ENCODE peak calls at places on chromosomes 7 and 10, in eight cellular contexts. One of them, this sample, is unnamed.

GRCh38 chr10:458466-458865 is 231.0 kb downstream of the DIP2C start:
- DNase-seq in mucosa of descending colon: no peak
- DNase-seq in choroid plexus epithelial cell: no peak
- DNase-seq in psoas muscle: no peak
- DNase-seq in H9: peak; percentile 26
- DNase-seq in breast epithelium: no peak
- DNase-seq in RWPE1: no peak
- DNase-seq in suprapubic skin: no peak
- DNase-seq in this sample: no peak

GRCh38 chr7:78121878-78122277 is 323.3 kb downstream of the PHTF2 start:
- DNase-seq in mucosa of descending colon: no peak
- DNase-seq in choroid plexus epithelial cell: no peak
- DNase-seq in psoas muscle: no peak
- DNase-seq in H9: no peak
- DNase-seq in breast epithelium: no peak
- DNase-seq in RWPE1: no peak
- DNase-seq in suprapubic skin: no peak
- DNase-seq in this sample: no peak

GRCh38 chr10:34143466-34143865 is 671.6 kb downstream of the PARD3 start:
- DNase-seq in mucosa of descending colon: no peak
- DNase-seq in choroid plexus epithelial cell: no peak
- DNase-seq in psoas muscle: no peak
- DNase-seq in H9: no peak
- DNase-seq in breast epithelium: no peak
- DNase-seq in RWPE1: no peak
- DNase-seq in suprapubic skin: no peak
- DNase-seq in this sample: no peak

GRCh38 chr7:133253522-133253882 is 624 bp downstream of the EXOC4 start:
- DNase-seq in mucosa of descending colon: no peak
- DNase-seq in choroid plexus epithelial cell: peak; percentile 37
- DNase-seq in psoas muscle: no peak
- DNase-seq in H9: no peak
- DNase-seq in breast epithelium: no peak
- DNase-seq in RWPE1: no peak
- DNase-seq in suprapubic skin: no peak
- DNase-seq in this sample: no peak

GRCh38 chr7:155398944-155399343 is 59.0 kb upstream of the EN2 start:
- DNase-seq in mucosa of descending colon: peak; percentile 47
- DNase-seq in choroid plexus epithelial cell: no peak
- DNase-seq in psoas muscle: peak; percentile 47
- DNase-seq in H9: no peak
- DNase-seq in breast epithelium: no peak
- DNase-seq in RWPE1: no peak
- DNase-seq in suprapubic skin: no peak
- DNase-seq in this sample: no peak

GRCh38 chr10:88515235-88515634 is 67.9 kb downstream of the RNLS start:
- DNase-seq in mucosa of descending colon: no peak
- DNase-seq in choroid plexus epithelial cell: no peak
- DNase-seq in psoas muscle: no peak
- DNase-seq in H9: no peak
- DNase-seq in breast epithelium: no peak
- DNase-seq in RWPE1: no peak
- DNase-seq in suprapubic skin: no peak
- DNase-seq in this sample: no peak

GRCh38 chr10:128850647-128851046 is 616.4 kb upstream of the MGMT start:
- DNase-seq in mucosa of descending colon: no peak
- DNase-seq in choroid plexus epithelial cell: no peak
- DNase-seq in psoas muscle: no peak
- DNase-seq in H9: no peak
- DNase-seq in breast epithelium: no peak
- DNase-seq in RWPE1: no peak
- DNase-seq in suprapubic skin: no peak
- DNase-seq in this sample: no peak

GRCh38 chr10:79380125-79380917 is 33.1 kb downstream of the PPIF start:
- DNase-seq in mucosa of descending colon: peak; percentile 44
- DNase-seq in choroid plexus epithelial cell: peak; percentile 69
- DNase-seq in psoas muscle: peak; percentile 79
- DNase-seq in H9: peak; percentile 19
- DNase-seq in breast epithelium: peak; percentile 37
- DNase-seq in RWPE1: no peak
- DNase-seq in suprapubic skin: no peak
- DNase-seq in this sample: no peak

GRCh38 chr10:104559935-104560334 is 81.2 kb upstream of the SORCS3 start:
- DNase-seq in mucosa of descending colon: no peak
- DNase-seq in choroid plexus epithelial cell: no peak
- DNase-seq in psoas muscle: no peak
- DNase-seq in H9: no peak
- DNase-seq in breast epithelium: no peak
- DNase-seq in RWPE1: no peak
- DNase-seq in suprapubic skin: no peak
- DNase-seq in this sample: no peak

GRCh38 chr10:71249996-71250395 is 37.6 kb downstream of the UNC5B start:
- DNase-seq in mucosa of descending colon: no peak
- DNase-seq in choroid plexus epithelial cell: no peak
- DNase-seq in psoas muscle: peak; percentile 31
- DNase-seq in H9: no peak
- DNase-seq in breast epithelium: no peak
- DNase-seq in RWPE1: no peak
- DNase-seq in suprapubic skin: no peak
- DNase-seq in this sample: no peak

GRCh38 chr10:70337201-70337651 is 45.2 kb downstream of the LRRC20 start:
- DNase-seq in mucosa of descending colon: no peak
- DNase-seq in choroid plexus epithelial cell: no peak
- DNase-seq in psoas muscle: no peak
- DNase-seq in H9: no peak
- DNase-seq in breast epithelium: no peak
- DNase-seq in RWPE1: no peak
- DNase-seq in suprapubic skin: no peak
- DNase-seq in this sample: no peak

GRCh38 chr10:110820321-110820814 is 51.4 kb upstream of the PDCD4 start:
- DNase-seq in mucosa of descending colon: no peak
- DNase-seq in choroid plexus epithelial cell: no peak
- DNase-seq in psoas muscle: peak; percentile 81
- DNase-seq in H9: no peak
- DNase-seq in breast epithelium: peak; percentile 63
- DNase-seq in RWPE1: no peak
- DNase-seq in suprapubic skin: no peak
- DNase-seq in this sample: no peak

GRCh38 chr7:95105627-95106026 is 198.2 kb downstream of the PPP1R9A start:
- DNase-seq in mucosa of descending colon: no peak
- DNase-seq in choroid plexus epithelial cell: no peak
- DNase-seq in psoas muscle: no peak
- DNase-seq in H9: no peak
- DNase-seq in breast epithelium: no peak
- DNase-seq in RWPE1: no peak
- DNase-seq in suprapubic skin: no peak
- DNase-seq in this sample: no peak

GRCh38 chr7:141671705-141672496 is 30.1 kb downstream of the DENND11 start:
- DNase-seq in mucosa of descending colon: no peak
- DNase-seq in choroid plexus epithelial cell: no peak
- DNase-seq in psoas muscle: no peak
- DNase-seq in H9: no peak
- DNase-seq in breast epithelium: no peak
- DNase-seq in RWPE1: no peak
- DNase-seq in suprapubic skin: no peak
- DNase-seq in this sample: no peak

GRCh38 chr7:141674201-141674671 is 27.7 kb downstream of the DENND11 start:
- DNase-seq in mucosa of descending colon: no peak
- DNase-seq in choroid plexus epithelial cell: peak; percentile 12
- DNase-seq in psoas muscle: no peak
- DNase-seq in H9: peak; percentile 55
- DNase-seq in breast epithelium: no peak
- DNase-seq in RWPE1: peak; percentile 62
- DNase-seq in suprapubic skin: no peak
- DNase-seq in this sample: no peak

GRCh38 chr7:141676618-141677017 is 25.3 kb downstream of the DENND11 start:
- DNase-seq in mucosa of descending colon: no peak
- DNase-seq in choroid plexus epithelial cell: peak; percentile 40
- DNase-seq in psoas muscle: no peak
- DNase-seq in H9: no peak
- DNase-seq in breast epithelium: no peak
- DNase-seq in RWPE1: peak; percentile 23
- DNase-seq in suprapubic skin: no peak
- DNase-seq in this sample: no peak

GRCh38 chr7:141675431-141676210 is 26.3 kb downstream of the DENND11 start:
- DNase-seq in mucosa of descending colon: no peak
- DNase-seq in choroid plexus epithelial cell: no peak
- DNase-seq in psoas muscle: no peak
- DNase-seq in H9: no peak
- DNase-seq in breast epithelium: no peak
- DNase-seq in RWPE1: no peak
- DNase-seq in suprapubic skin: no peak
- DNase-seq in this sample: no peak

GRCh38 chr7:141674702-141675101 is 27.3 kb downstream of the DENND11 start:
- DNase-seq in mucosa of descending colon: no peak
- DNase-seq in choroid plexus epithelial cell: no peak
- DNase-seq in psoas muscle: no peak
- DNase-seq in H9: peak; percentile 82
- DNase-seq in breast epithelium: no peak
- DNase-seq in RWPE1: no peak
- DNase-seq in suprapubic skin: no peak
- DNase-seq in this sample: peak; percentile 45
- TF ChIP-seq CTCF in mucosa of descending colon: no peak
- TF ChIP-seq CTCF in choroid plexus epithelial cell: peak; percentile 66
- TF ChIP-seq CTCF in psoas muscle: peak; percentile 9
- TF ChIP-seq CTCF in H9: peak; percentile 88
- TF ChIP-seq CTCF in breast epithelium: no peak
- TF ChIP-seq CTCF in RWPE1: no peak
- TF ChIP-seq CTCF in suprapubic skin: no peak
- TF ChIP-seq CTCF in this sample: peak; percentile 59

GRCh38 chr10:118594392-118595063 is 920 bp downstream of the PRLHR start:
- DNase-seq in mucosa of descending colon: no peak
- DNase-seq in choroid plexus epithelial cell: peak; percentile 51
- DNase-seq in psoas muscle: peak; percentile 75
- DNase-seq in H9: peak; percentile 97
- DNase-seq in breast epithelium: no peak
- DNase-seq in RWPE1: peak; percentile 34
- DNase-seq in suprapubic skin: no peak
- DNase-seq in this sample: peak; percentile 84
- TF ChIP-seq CTCF in mucosa of descending colon: no peak
- TF ChIP-seq CTCF in choroid plexus epithelial cell: peak; percentile 40
- TF ChIP-seq CTCF in psoas muscle: peak; percentile 32
- TF ChIP-seq CTCF in H9: peak; percentile 85
- TF ChIP-seq CTCF in breast epithelium: no peak
- TF ChIP-seq CTCF in RWPE1: no peak
- TF ChIP-seq CTCF in suprapubic skin: no peak
- TF ChIP-seq CTCF in this sample: peak; percentile 75

GRCh38 chr7:127884066-127884559 is 147.1 kb downstream of the LRRC4 start:
- DNase-seq in mucosa of descending colon: no peak
- DNase-seq in choroid plexus epithelial cell: no peak
- DNase-seq in psoas muscle: no peak
- DNase-seq in H9: no peak
- DNase-seq in breast epithelium: no peak
- DNase-seq in RWPE1: no peak
- DNase-seq in suprapubic skin: no peak
- DNase-seq in this sample: peak; percentile 22
- TF ChIP-seq CTCF in mucosa of descending colon: no peak
- TF ChIP-seq CTCF in choroid plexus epithelial cell: no peak
- TF ChIP-seq CTCF in psoas muscle: no peak
- TF ChIP-seq CTCF in H9: peak; percentile 29
- TF ChIP-seq CTCF in breast epithelium: no peak
- TF ChIP-seq CTCF in RWPE1: no peak
- TF ChIP-seq CTCF in suprapubic skin: no peak
- TF ChIP-seq CTCF in this sample: peak; percentile 29

DNA sequence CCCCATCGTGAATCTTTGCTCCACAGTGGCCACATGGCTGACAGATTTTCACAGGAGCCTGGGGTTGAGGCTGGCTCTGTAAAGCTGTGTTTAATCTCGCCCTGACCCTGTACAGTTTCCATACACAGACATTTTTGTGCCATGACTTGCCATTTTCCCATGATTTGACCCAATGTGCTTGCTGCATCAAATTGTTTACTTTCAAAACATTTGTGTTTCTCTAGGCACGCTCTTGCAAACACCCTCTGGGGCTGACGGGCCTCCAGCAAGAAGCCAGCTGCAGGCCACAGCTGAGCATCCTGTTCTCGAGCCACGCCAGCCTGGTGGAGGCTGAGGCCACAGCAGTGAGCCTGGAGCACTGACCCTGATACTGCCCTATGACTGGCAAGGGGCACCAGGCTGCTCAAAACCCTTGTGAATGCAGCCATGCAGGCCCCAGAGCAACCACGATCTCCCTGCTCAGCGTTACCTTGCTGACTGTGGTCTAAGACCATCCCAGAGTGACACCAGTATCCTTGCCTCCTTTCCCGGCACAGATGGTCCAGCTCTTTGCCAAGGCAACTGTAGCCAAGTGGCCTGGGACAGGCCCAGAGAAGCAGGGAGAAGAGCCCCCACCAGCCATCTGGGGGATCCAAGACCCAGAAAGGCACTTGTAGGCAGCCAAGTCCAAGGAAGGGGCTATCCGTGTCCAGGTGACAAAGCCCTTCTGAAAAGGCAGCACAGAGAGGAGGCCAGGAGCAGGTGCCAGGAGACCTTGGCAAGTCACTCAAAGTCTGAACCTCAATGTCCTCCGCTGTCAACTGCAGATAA is 78.6 kb downstream of the OAT start:
- DNase-seq in mucosa of descending colon: peak; percentile 41
- DNase-seq in choroid plexus epithelial cell: peak; percentile 95
- DNase-seq in psoas muscle: no peak
- DNase-seq in H9: peak; percentile 18
- DNase-seq in breast epithelium: no peak
- DNase-seq in RWPE1: no peak
- DNase-seq in suprapubic skin: no peak
- DNase-seq in this sample: no peak
- TF ChIP-seq CTCF in mucosa of descending colon: no peak
- TF ChIP-seq CTCF in choroid plexus epithelial cell: no peak
- TF ChIP-seq CTCF in psoas muscle: no peak
- TF ChIP-seq CTCF in H9: no peak
- TF ChIP-seq CTCF in breast epithelium: no peak
- TF ChIP-seq CTCF in RWPE1: no peak
- TF ChIP-seq CTCF in suprapubic skin: no peak
- TF ChIP-seq CTCF in this sample: no peak

DNA sequence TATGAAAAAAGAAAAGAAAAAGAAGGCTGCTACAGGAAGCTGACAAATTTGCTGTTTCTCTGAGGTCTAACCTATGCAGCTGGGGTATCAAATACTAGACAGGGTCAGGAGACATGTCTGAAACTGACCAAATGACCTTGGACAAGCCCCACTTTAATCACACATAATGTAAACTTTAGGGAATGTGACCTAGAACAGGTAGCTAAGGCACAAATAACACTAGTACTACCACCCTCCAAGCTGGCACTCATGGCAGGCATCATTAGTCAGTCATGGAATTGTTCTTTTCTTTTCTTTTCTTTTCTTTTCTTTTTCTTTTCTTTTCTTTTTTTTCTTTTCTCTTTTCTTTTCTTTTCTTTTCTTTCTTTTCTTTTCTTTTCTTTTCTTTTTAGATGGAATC is 250.4 kb downstream of the KCNMA1 start:
- DNase-seq in mucosa of descending colon: no peak
- DNase-seq in choroid plexus epithelial cell: no peak
- DNase-seq in psoas muscle: no peak
- DNase-seq in H9: no peak
- DNase-seq in breast epithelium: no peak
- DNase-seq in RWPE1: no peak
- DNase-seq in suprapubic skin: no peak
- DNase-seq in this sample: no peak
- TF ChIP-seq CTCF in mucosa of descending colon: no peak
- TF ChIP-seq CTCF in choroid plexus epithelial cell: no peak
- TF ChIP-seq CTCF in psoas muscle: no peak
- TF ChIP-seq CTCF in H9: no peak
- TF ChIP-seq CTCF in breast epithelium: no peak
- TF ChIP-seq CTCF in RWPE1: no peak
- TF ChIP-seq CTCF in suprapubic skin: no peak
- TF ChIP-seq CTCF in this sample: no peak

GRCh38 chr7:70113543-70113942 is 515.3 kb downstream of the AUTS2 start:
- DNase-seq in mucosa of descending colon: no peak
- DNase-seq in choroid plexus epithelial cell: no peak
- DNase-seq in psoas muscle: no peak
- DNase-seq in H9: no peak
- DNase-seq in breast epithelium: no peak
- DNase-seq in RWPE1: no peak
- DNase-seq in suprapubic skin: no peak
- DNase-seq in this sample: no peak
- TF ChIP-seq CTCF in mucosa of descending colon: no peak
- TF ChIP-seq CTCF in choroid plexus epithelial cell: no peak
- TF ChIP-seq CTCF in psoas muscle: no peak
- TF ChIP-seq CTCF in H9: no peak
- TF ChIP-seq CTCF in breast epithelium: no peak
- TF ChIP-seq CTCF in RWPE1: no peak
- TF ChIP-seq CTCF in suprapubic skin: no peak
- TF ChIP-seq CTCF in this sample: no peak

This sample was measured in glutamatergic neuron.